ENCODE peak calls at places on chromosomes 2 and 18, in four cellular contexts. Y, E, T and N are unnamed samples.
A peak's percentile ranks its signal among the peaks of the same experiment; 100 is the strongest.

GRCh38 chr2:19247186-19247585 is 111.2 kb downstream of the OSR1 start:
- DNase-seq in Y (no peak), E (no peak), T (no peak), N (no peak)

GRCh38 chr18:44916429-44917183 is 235.9 kb downstream of the SETBP1 start:
- DNase-seq in Y (no peak), E (no peak), T (no peak), N (no peak)

GRCh38 chr2:153668923-153669322 is 190.4 kb upstream of the RPRM start:
- DNase-seq in Y (no peak), E (no peak), T (no peak), N (no peak)

GRCh38 chr2:207692206-207693065 is 19.0 kb upstream of the CCNYL1 start:
- DNase-seq in Y (no peak), E (peak; percentile 35), T (peak; percentile 58), N (peak; percentile 20)

GRCh38 chr18:31688601-31689000 is 4.2 kb upstream of the B4GALT6 start:
- DNase-seq in Y (no peak), E (no peak), T (no peak), N (no peak)

GRCh38 chr2:62501794-62502500 is 4.0 kb downstream of the TMEM17 start:
- DNase-seq in Y (no peak), E (no peak), T (no peak), N (no peak)

GRCh38 chr2:48991415-48992131 is 162.7 kb downstream of the FSHR start:
- DNase-seq in Y (no peak), E (no peak), T (no peak), N (no peak)

GRCh38 chr18:58263055-58263732 is 219.2 kb downstream of the NEDD4L start:
- DNase-seq in Y (no peak), E (no peak), T (no peak), N (no peak)

GRCh38 chr2:219783551-219783950 is 156.1 kb downstream of the SLC4A3 start:
- DNase-seq in Y (no peak), E (no peak), T (no peak), N (no peak)

GRCh38 chr2:225103737-225104141 is 61.5 kb upstream of the DOCK10 start:
- DNase-seq in Y (no peak), E (no peak), T (no peak), N (no peak)

GRCh38 chr2:88074854-88075292 is 7.2 kb downstream of the SMYD1 start:
- DNase-seq in Y (no peak), E (no peak), T (no peak), N (no peak)

GRCh38 chr2:196719565-196719872 is 80.0 kb downstream of the GTF3C3 start:
- DNase-seq in Y (no peak), E (no peak), T (no peak), N (no peak)

GRCh38 chr2:27977623-27978312 is 87.2 kb downstream of the BABAM2 start:
- DNase-seq in Y (no peak), E (no peak), T (no peak), N (no peak)

GRCh38 chr2:227608469-227609338 is 5.9 kb downstream of the SCYGR3 start:
- DNase-seq in Y (no peak), E (no peak), T (no peak), N (no peak)

GRCh38 chr2:96816836-96817702 is 1.0 kb downstream of the CNNM3 start:
- DNase-seq in Y (no peak), E (no peak), T (no peak), N (peak; percentile 53)

GRCh38 chr2:168731550-168732128 is 70.8 kb upstream of the NOSTRIN start:
- DNase-seq in Y (no peak), E (no peak), T (no peak), N (no peak)

GRCh38 chr18:13461936-13462335 is 243.4 kb downstream of the LDLRAD4 start:
- DNase-seq in Y (no peak), E (no peak), T (no peak), N (no peak)

GRCh38 chr2:118913805-118914645 is 28.0 kb upstream of the MARCO start:
- DNase-seq in Y (no peak), E (no peak), T (no peak), N (no peak)

GRCh38 chr18:23945416-23946079 is 69.0 kb upstream of the TTC39C start:
- DNase-seq in Y (no peak), E (no peak), T (no peak), N (no peak)

GRCh38 chr2:104766683-104767082 is 87.2 kb upstream of the POU3F3 start:
- DNase-seq in Y (peak; percentile 30), E (no peak), T (no peak), N (no peak)

GRCh38 chr2:230496891-230497290 is 80.9 kb downstream of the SP100 start:
- DNase-seq in Y (no peak), E (no peak), T (no peak), N (no peak)

GRCh38 chr2:102317715-102318114 is 6.4 kb downstream of the IL1RL1 start:
- DNase-seq in Y (no peak), E (no peak), T (no peak), N (no peak)

GRCh38 chr2:36379710-36380448 is 24.3 kb downstream of the CRIM1 start:
- DNase-seq in Y (no peak), E (no peak), T (no peak), N (no peak)

GRCh38 chr2:11201969-11202368 is 46.7 kb downstream of the SLC66A3 start:
- DNase-seq in Y (no peak), E (no peak), T (no peak), N (no peak)

GRCh38 chr2:66508358-66509071 is 73.6 kb downstream of the MEIS1 start:
- DNase-seq in Y (no peak), E (no peak), T (no peak), N (no peak)

GRCh38 chr2:75476778-75477177 is 84.0 kb downstream of the EVA1A start:
- DNase-seq in Y (no peak), E (no peak), T (no peak), N (no peak)

GRCh38 chr2:191352536-191352935 is 107.3 kb downstream of the MYO1B start:
- DNase-seq in Y (no peak), E (no peak), T (no peak), N (no peak)

GRCh38 chr18:48290162-48290926 is 118.8 kb downstream of the ZBTB7C start:
- DNase-seq in Y (no peak), E (no peak), T (no peak), N (no peak)

GRCh38 chr2:155905640-155906039 is 426.9 kb downstream of the NR4A2 start:
- DNase-seq in Y (no peak), E (no peak), T (no peak), N (no peak)

GRCh38 chr2:209933499-209934458 is 68.7 kb upstream of the RPE start:
- DNase-seq in Y (no peak), E (peak; percentile 33), T (no peak), N (no peak)

GRCh38 chr2:30030361-30030760 is 109.0 kb upstream of the ALK start:
- DNase-seq in Y (no peak), E (no peak), T (no peak), N (no peak)